ENCODE peak calls at places on chromosome 5, in seven cellular contexts. One of them, this sample, is unnamed.
A peak's percentile ranks its signal among the peaks of the same experiment; 100 is the strongest.

GRCh38 chr5:96807099-96807654 is 568 bp downstream of the ERAP1 start:
- DNase-seq in hepatocyte: peak; percentile 89
- DNase-seq in neural progenitor cell: peak; percentile 69
- DNase-seq in left ventricle myocardium inferior: peak; percentile 85
- DNase-seq in mammary epithelial cell: peak; percentile 67
- DNase-seq in cardiac muscle cell: peak; percentile 81
- DNase-seq in mesendoderm: peak; percentile 60
- DNase-seq in this sample: peak; percentile 55

GRCh38 chr5:74352256-74352655 is 288.3 kb downstream of the ENC1 start:
- DNase-seq in mammary epithelial cell: no peak
- DNase-seq in left ventricle myocardium inferior: no peak
- DNase-seq in hepatocyte: no peak
- DNase-seq in mesendoderm: no peak
- DNase-seq in neural progenitor cell: no peak
- DNase-seq in cardiac muscle cell: no peak
- DNase-seq in this sample: no peak

GRCh38 chr5:171647043-171647899 is 138.3 kb upstream of the SMIM23 start:
- DNase-seq in hepatocyte: peak; percentile 57
- DNase-seq in mesendoderm: peak; percentile 72
- DNase-seq in neural progenitor cell: no peak
- DNase-seq in left ventricle myocardium inferior: no peak
- DNase-seq in cardiac muscle cell: peak; percentile 16
- DNase-seq in mammary epithelial cell: no peak
- DNase-seq in this sample: no peak

GRCh38 chr5:66680804-66681203 is 84.6 kb downstream of the MAST4 start:
- DNase-seq in neural progenitor cell: peak; percentile 3
- DNase-seq in mammary epithelial cell: no peak
- DNase-seq in hepatocyte: no peak
- DNase-seq in cardiac muscle cell: no peak
- DNase-seq in mesendoderm: peak; percentile 21
- DNase-seq in left ventricle myocardium inferior: no peak
- DNase-seq in this sample: no peak

GRCh38 chr5:156456857-156457256 is 129.9 kb downstream of the SGCD start:
- DNase-seq in hepatocyte: no peak
- DNase-seq in left ventricle myocardium inferior: no peak
- DNase-seq in mesendoderm: no peak
- DNase-seq in mammary epithelial cell: no peak
- DNase-seq in neural progenitor cell: no peak
- DNase-seq in cardiac muscle cell: no peak
- DNase-seq in this sample: no peak

GRCh38 chr5:154642499-154643245 is 112.5 kb upstream of the LARP1 start:
- DNase-seq in neural progenitor cell: peak; percentile 31
- DNase-seq in left ventricle myocardium inferior: no peak
- DNase-seq in hepatocyte: no peak
- DNase-seq in mesendoderm: peak; percentile 42
- DNase-seq in mammary epithelial cell: peak; percentile 12
- DNase-seq in cardiac muscle cell: no peak
- DNase-seq in this sample: no peak

GRCh38 chr5:150989695-150990094 is 30.7 kb upstream of the GPX3 start:
- DNase-seq in neural progenitor cell: peak; percentile 39
- DNase-seq in hepatocyte: no peak
- DNase-seq in left ventricle myocardium inferior: no peak
- DNase-seq in cardiac muscle cell: peak; percentile 27
- DNase-seq in mammary epithelial cell: no peak
- DNase-seq in mesendoderm: peak; percentile 67
- DNase-seq in this sample: peak; percentile 29

GRCh38 chr5:6900828-6901227 is 187.6 kb downstream of the TENT4A start:
- DNase-seq in mesendoderm: no peak
- DNase-seq in hepatocyte: peak; percentile 65
- DNase-seq in cardiac muscle cell: no peak
- DNase-seq in mammary epithelial cell: no peak
- DNase-seq in left ventricle myocardium inferior: no peak
- DNase-seq in neural progenitor cell: peak; percentile 52
- DNase-seq in this sample: no peak

GRCh38 chr5:65907138-65907537 is 19.2 kb upstream of the ERBIN start:
- DNase-seq in cardiac muscle cell: no peak
- DNase-seq in mesendoderm: no peak
- DNase-seq in left ventricle myocardium inferior: no peak
- DNase-seq in neural progenitor cell: no peak
- DNase-seq in hepatocyte: no peak
- DNase-seq in mammary epithelial cell: peak; percentile 39
- DNase-seq in this sample: no peak

GRCh38 chr5:128144491-128144890 is 60.9 kb downstream of the SLC12A2 start:
- DNase-seq in mammary epithelial cell: peak; percentile 16
- DNase-seq in neural progenitor cell: no peak
- DNase-seq in left ventricle myocardium inferior: no peak
- DNase-seq in mesendoderm: no peak
- DNase-seq in cardiac muscle cell: no peak
- DNase-seq in hepatocyte: no peak
- DNase-seq in this sample: no peak

GRCh38 chr5:136113606-136114005 is 19.0 kb upstream of the SMAD5 start:
- DNase-seq in left ventricle myocardium inferior: no peak
- DNase-seq in neural progenitor cell: no peak
- DNase-seq in mesendoderm: no peak
- DNase-seq in cardiac muscle cell: no peak
- DNase-seq in hepatocyte: no peak
- DNase-seq in mammary epithelial cell: no peak
- DNase-seq in this sample: no peak

GRCh38 chr5:43602818-43603534 is at the start of gene NNT:
- DNase-seq in hepatocyte: peak; percentile 86
- DNase-seq in mesendoderm: peak; percentile 72
- DNase-seq in cardiac muscle cell: peak; percentile 78
- DNase-seq in mammary epithelial cell: peak; percentile 42
- DNase-seq in neural progenitor cell: peak; percentile 79
- DNase-seq in left ventricle myocardium inferior: peak; percentile 87
- DNase-seq in this sample: peak; percentile 84

GRCh38 chr5:149174847-149175234 is 33.5 kb downstream of the ABLIM3 start:
- DNase-seq in left ventricle myocardium inferior: no peak
- DNase-seq in mesendoderm: no peak
- DNase-seq in cardiac muscle cell: no peak
- DNase-seq in hepatocyte: no peak
- DNase-seq in neural progenitor cell: no peak
- DNase-seq in mammary epithelial cell: no peak
- DNase-seq in this sample: no peak

GRCh38 chr5:139185589-139185988 is 12.6 kb downstream of the SIL1 start:
- DNase-seq in left ventricle myocardium inferior: no peak
- DNase-seq in hepatocyte: no peak
- DNase-seq in mammary epithelial cell: no peak
- DNase-seq in neural progenitor cell: no peak
- DNase-seq in mesendoderm: no peak
- DNase-seq in cardiac muscle cell: no peak
- DNase-seq in this sample: no peak

GRCh38 chr5:140828402-140828737 is 610 bp downstream of the PCDHA6 start:
- DNase-seq in mesendoderm: peak; percentile 50
- DNase-seq in mammary epithelial cell: no peak
- DNase-seq in left ventricle myocardium inferior: no peak
- DNase-seq in cardiac muscle cell: peak; percentile 31
- DNase-seq in hepatocyte: no peak
- DNase-seq in neural progenitor cell: no peak
- DNase-seq in this sample: no peak

GRCh38 chr5:132438931-132439330 is 51.6 kb downstream of the IRF1 start:
- DNase-seq in mesendoderm: no peak
- DNase-seq in neural progenitor cell: no peak
- DNase-seq in mammary epithelial cell: no peak
- DNase-seq in hepatocyte: no peak
- DNase-seq in cardiac muscle cell: no peak
- DNase-seq in left ventricle myocardium inferior: no peak
- DNase-seq in this sample: no peak

GRCh38 chr5:132436936-132437335 is 53.6 kb downstream of the IRF1 start:
- DNase-seq in neural progenitor cell: no peak
- DNase-seq in left ventricle myocardium inferior: no peak
- DNase-seq in mammary epithelial cell: no peak
- DNase-seq in mesendoderm: no peak
- DNase-seq in hepatocyte: no peak
- DNase-seq in cardiac muscle cell: no peak
- DNase-seq in this sample: no peak

GRCh38 chr5:132435891-132436290 is 54.7 kb downstream of the IRF1 start:
- DNase-seq in mesendoderm: no peak
- DNase-seq in cardiac muscle cell: no peak
- DNase-seq in neural progenitor cell: no peak
- DNase-seq in mammary epithelial cell: no peak
- DNase-seq in left ventricle myocardium inferior: no peak
- DNase-seq in hepatocyte: no peak
- DNase-seq in this sample: no peak

GRCh38 chr5:132439521-132440206 is 50.9 kb downstream of the IRF1 start:
- DNase-seq in cardiac muscle cell: no peak
- DNase-seq in hepatocyte: no peak
- DNase-seq in mammary epithelial cell: peak; percentile 88
- DNase-seq in mesendoderm: no peak
- DNase-seq in neural progenitor cell: no peak
- DNase-seq in left ventricle myocardium inferior: peak; percentile 78
- DNase-seq in this sample: no peak

GRCh38 chr5:132437604-132438275 is 52.8 kb downstream of the IRF1 start:
- DNase-seq in left ventricle myocardium inferior: peak; percentile 83
- DNase-seq in hepatocyte: peak; percentile 82
- DNase-seq in neural progenitor cell: peak; percentile 44
- DNase-seq in mammary epithelial cell: no peak
- DNase-seq in cardiac muscle cell: peak; percentile 45
- DNase-seq in mesendoderm: peak; percentile 94
- DNase-seq in this sample: peak; percentile 82
- H3K4me1 ChIP-seq in left ventricle myocardium inferior: peaks cover 99% of the 10 kb centered on the region
- H3K4me1 ChIP-seq in hepatocyte: peaks cover 31% of the 10 kb centered on the region
- H3K4me1 ChIP-seq in neural progenitor cell: peaks cover 19% of the 10 kb centered on the region
- H3K4me1 ChIP-seq in mammary epithelial cell: peaks cover 22% of the 10 kb centered on the region
- H3K4me1 ChIP-seq in cardiac muscle cell: peaks cover 11% of the 10 kb centered on the region
- H3K4me1 ChIP-seq in mesendoderm: peaks cover 10% of the 10 kb centered on the region
- H3K4me1 ChIP-seq in this sample: peaks cover 35% of the 10 kb centered on the region

GRCh38 chr5:14158890-14159666 is 15.9 kb downstream of the TRIO start:
- DNase-seq in neural progenitor cell: no peak
- DNase-seq in mesendoderm: no peak
- DNase-seq in left ventricle myocardium inferior: no peak
- DNase-seq in mammary epithelial cell: no peak
- DNase-seq in hepatocyte: no peak
- DNase-seq in cardiac muscle cell: no peak
- DNase-seq in this sample: no peak

GRCh38 chr5:14161825-14162556 is 18.8 kb downstream of the TRIO start:
- DNase-seq in cardiac muscle cell: no peak
- DNase-seq in neural progenitor cell: no peak
- DNase-seq in mesendoderm: no peak
- DNase-seq in hepatocyte: no peak
- DNase-seq in mammary epithelial cell: no peak
- DNase-seq in left ventricle myocardium inferior: no peak
- DNase-seq in this sample: no peak

GRCh38 chr5:14157494-14157782 is 14.3 kb downstream of the TRIO start:
- DNase-seq in neural progenitor cell: no peak
- DNase-seq in hepatocyte: no peak
- DNase-seq in mesendoderm: no peak
- DNase-seq in left ventricle myocardium inferior: no peak
- DNase-seq in cardiac muscle cell: no peak
- DNase-seq in mammary epithelial cell: no peak
- DNase-seq in this sample: no peak

GRCh38 chr5:14156611-14157493 is 13.7 kb downstream of the TRIO start:
- DNase-seq in cardiac muscle cell: no peak
- DNase-seq in mesendoderm: peak; percentile 79
- DNase-seq in mammary epithelial cell: peak; percentile 94
- DNase-seq in hepatocyte: peak; percentile 55
- DNase-seq in left ventricle myocardium inferior: no peak
- DNase-seq in neural progenitor cell: no peak
- DNase-seq in this sample: peak; percentile 40

GRCh38 chr5:14160116-14160515 is 17.0 kb downstream of the TRIO start:
- DNase-seq in neural progenitor cell: no peak
- DNase-seq in hepatocyte: no peak
- DNase-seq in mammary epithelial cell: no peak
- DNase-seq in left ventricle myocardium inferior: no peak
- DNase-seq in mesendoderm: no peak
- DNase-seq in cardiac muscle cell: no peak
- DNase-seq in this sample: no peak
- H3K4me1 ChIP-seq in neural progenitor cell: peaks cover 16% of the 10 kb centered on the region
- H3K4me1 ChIP-seq in hepatocyte: peaks cover 14% of the 10 kb centered on the region
- H3K4me1 ChIP-seq in mammary epithelial cell: peaks cover 27% of the 10 kb centered on the region
- H3K4me1 ChIP-seq in left ventricle myocardium inferior: peaks cover 68% of the 10 kb centered on the region
- H3K4me1 ChIP-seq in mesendoderm: peaks cover 14% of the 10 kb centered on the region
- H3K4me1 ChIP-seq in cardiac muscle cell: peaks cover 16% of the 10 kb centered on the region
- H3K4me1 ChIP-seq in this sample: peaks cover 38% of the 10 kb centered on the region

DNA sequence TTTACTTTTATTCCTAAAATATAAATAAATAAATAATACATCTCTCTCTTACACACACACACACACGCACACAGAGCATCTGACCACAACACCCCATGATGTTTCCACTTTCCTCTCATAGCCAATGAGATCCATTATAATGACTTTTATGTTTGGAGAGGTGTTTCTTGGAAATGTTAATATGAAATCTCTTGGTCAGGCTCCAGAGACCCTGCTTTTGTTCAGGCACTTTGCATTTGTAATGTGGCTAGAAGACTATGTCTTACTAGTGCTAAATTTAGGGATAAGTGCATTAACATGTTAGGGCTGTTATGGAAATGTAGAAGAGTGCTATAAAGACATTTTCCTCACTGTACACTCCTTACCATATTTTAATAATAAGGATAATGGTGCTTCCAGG is 3.9 kb downstream of the CDH9 start:
- DNase-seq in neural progenitor cell: no peak
- DNase-seq in cardiac muscle cell: no peak
- DNase-seq in mesendoderm: no peak
- DNase-seq in left ventricle myocardium inferior: no peak
- DNase-seq in mammary epithelial cell: no peak
- DNase-seq in hepatocyte: no peak
- DNase-seq in this sample: no peak
- H3K4me1 ChIP-seq in neural progenitor cell: peaks cover 36% of the 10 kb centered on the region
- H3K4me1 ChIP-seq in cardiac muscle cell: no peaks in the 10 kb centered on the region
- H3K4me1 ChIP-seq in mesendoderm: no peaks in the 10 kb centered on the region
- H3K4me1 ChIP-seq in left ventricle myocardium inferior: no peaks in the 10 kb centered on the region
- H3K4me1 ChIP-seq in mammary epithelial cell: no peaks in the 10 kb centered on the region
- H3K4me1 ChIP-seq in hepatocyte: no peaks in the 10 kb centered on the region
- H3K4me1 ChIP-seq in this sample: no peaks in the 10 kb centered on the region

GRCh38 chr5:1139806-1140187 is 27.9 kb upstream of the SLC12A7 start:
- DNase-seq in left ventricle myocardium inferior: no peak
- DNase-seq in hepatocyte: no peak
- DNase-seq in cardiac muscle cell: no peak
- DNase-seq in mammary epithelial cell: peak; percentile 82
- DNase-seq in neural progenitor cell: no peak
- DNase-seq in mesendoderm: no peak
- DNase-seq in this sample: no peak
- H3K4me1 ChIP-seq in left ventricle myocardium inferior: peaks cover 38% of the 10 kb centered on the region
- H3K4me1 ChIP-seq in hepatocyte: no peaks in the 10 kb centered on the region
- H3K4me1 ChIP-seq in cardiac muscle cell: peaks cover 4% of the 10 kb centered on the region
- H3K4me1 ChIP-seq in mammary epithelial cell: peaks cover 16% of the 10 kb centered on the region
- H3K4me1 ChIP-seq in neural progenitor cell: no peaks in the 10 kb centered on the region
- H3K4me1 ChIP-seq in mesendoderm: peaks cover 1% of the 10 kb centered on the region
- H3K4me1 ChIP-seq in this sample: peaks cover 25% of the 10 kb centered on the region

GRCh38 chr5:180287404-180287803 is 4.5 kb downstream of the MAPK9 start:
- DNase-seq in left ventricle myocardium inferior: no peak
- DNase-seq in mammary epithelial cell: no peak
- DNase-seq in cardiac muscle cell: no peak
- DNase-seq in mesendoderm: no peak
- DNase-seq in hepatocyte: no peak
- DNase-seq in neural progenitor cell: no peak
- DNase-seq in this sample: no peak
- H3K4me1 ChIP-seq in left ventricle myocardium inferior: peaks cover 30% of the 10 kb centered on the region
- H3K4me1 ChIP-seq in mammary epithelial cell: peaks cover 12% of the 10 kb centered on the region
- H3K4me1 ChIP-seq in cardiac muscle cell: peaks cover 18% of the 10 kb centered on the region
- H3K4me1 ChIP-seq in mesendoderm: peaks cover 7% of the 10 kb centered on the region
- H3K4me1 ChIP-seq in hepatocyte: peaks cover 20% of the 10 kb centered on the region
- H3K4me1 ChIP-seq in neural progenitor cell: peaks cover 5% of the 10 kb centered on the region
- H3K4me1 ChIP-seq in this sample: peaks cover 10% of the 10 kb centered on the region